ENCODE peak calls at places on chromosomes 3 and 15, in six cellular contexts. I is esophagus squamous epithelium, Q is heart left ventricle, Y is body of pancreas, W is ovary, T is uterus. A is an unnamed sample. For H3K4me1 and H3K36me3, the result is how much of the 10 kb centered on the place peaks cover.

GRCh38 chr3:157046520-157046919 is 113.4 kb downstream of the CCNL1 start:
- DNase-seq in Y (no peak), T (no peak), I (no peak), Q (no peak), W (no peak), A (no peak)

GRCh38 chr15:85603703-85604102 is 191.0 kb downstream of the KLHL25 start:
- DNase-seq in W (no peak), Y (no peak), Q (no peak), I (no peak), T (no peak), A (no peak)

GRCh38 chr15:76328962-76329361 is 7.6 kb upstream of the ISL2 start:
- DNase-seq in Q (no peak), Y (no peak), I (no peak), W (no peak), T (no peak), A (no peak)

GRCh38 chr3:82376883-82377282 is 615.4 kb upstream of the GBE1 start:
- DNase-seq in I (no peak), Q (no peak), W (no peak), T (no peak), Y (no peak), A (no peak)

GRCh38 chr3:152399374-152399773 is 130.6 kb downstream of the MBNL1 start:
- DNase-seq in W (no peak), Q (no peak), I (no peak), T (no peak), Y (no peak), A (no peak)

GRCh38 chr3:58333206-58334012 is 717 bp downstream of the PXK start:
- DNase-seq in Q (peak), W (no peak), I (no peak), T (peak), Y (peak), A (peak)

GRCh38 chr3:84717894-84718293 is 240.9 kb upstream of the CADM2 start:
- DNase-seq in W (no peak), Y (no peak), I (no peak), T (no peak), Q (no peak), A (no peak)

GRCh38 chr15:39084683-39085530 is 496.0 kb upstream of the THBS1 start:
- DNase-seq in I (no peak), Q (peak), Y (peak), T (peak), W (peak), A (no peak)

GRCh38 chr3:8741581-8742355 is 8.2 kb downstream of the CAV3 start:
- DNase-seq in T (no peak), W (peak), I (no peak), Q (peak), Y (no peak), A (no peak)

GRCh38 chr15:64282701-64283100 is 73.3 kb downstream of the CSNK1G1 start:
- DNase-seq in Q (no peak), W (no peak), Y (no peak), I (no peak), T (no peak), A (no peak)

GRCh38 chr3:44198265-44198956 is 43.3 kb upstream of the TOPAZ1 start:
- DNase-seq in Q (peak), I (peak), T (peak), Y (peak), W (peak), A (peak)

GRCh38 chr15:65819563-65819960 is 27.5 kb upstream of the DENND4A start:
- DNase-seq in W (no peak), I (no peak), Y (no peak), T (no peak), Q (no peak), A (no peak)

GRCh38 chr15:26711445-26711844 is 61.4 kb downstream of the GABRB3 start:
- DNase-seq in T (no peak), Y (no peak), W (no peak), Q (no peak), I (no peak), A (no peak)

GRCh38 chr3:49689046-49689886 is at the start of the genes MST1 and RNF123:
- DNase-seq in I (no peak), T (peak), Q (peak), W (peak), Y (peak), A (peak)

GRCh38 chr3:183896184-183896583 is 11.5 kb upstream of the PARL start:
- DNase-seq in W (no peak), Q (no peak), Y (no peak), I (no peak), T (no peak), A (no peak)

GRCh38 chr15:31801152-31801551 is 229.2 kb upstream of the CHRNA7 start:
- DNase-seq in T (no peak), I (no peak), Y (peak), W (no peak), Q (peak), A (no peak)

GRCh38 chr15:99143655-99144610 is 39.1 kb downstream of the SYNM start:
- DNase-seq in W (no peak), Y (peak), T (peak), I (no peak), Q (peak), A (no peak)

DNA sequence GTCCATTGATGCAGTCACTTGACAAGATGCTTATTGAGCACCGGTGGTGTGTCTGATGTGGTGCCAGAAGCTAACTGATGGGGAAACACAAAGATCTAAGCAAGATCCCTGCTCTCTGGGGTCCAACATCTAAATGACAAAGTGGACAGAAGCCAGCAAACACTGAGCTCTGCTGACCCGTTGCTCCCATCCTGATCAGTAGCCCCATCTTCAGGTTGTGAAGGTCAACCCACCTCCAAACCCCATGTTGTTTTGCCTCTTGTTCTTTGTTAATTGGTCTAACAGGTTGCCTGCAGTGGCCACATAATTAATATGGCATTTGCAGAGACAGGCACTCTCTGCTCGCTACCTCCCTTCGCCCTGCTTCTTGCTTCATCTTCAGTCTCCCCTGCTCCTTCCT is 21.5 kb upstream of the GLCE start:
- DNase-seq in Q (no peak), I (no peak), T (no peak), W (no peak), Y (no peak), A (no peak)
- H3K4me1 ChIP-seq in Q (under half), I (under half), T (under half), W (under half), Y (under half), A (under half)

GRCh38 chr3:129625071-129625874 is 18.8 kb upstream of the PLXND1 start:
- DNase-seq in Q (no peak), W (no peak), I (no peak), T (peak), Y (no peak), A (no peak)

GRCh38 chr3:129629011-129629410 is 22.5 kb upstream of the PLXND1 start:
- DNase-seq in Q (no peak), I (no peak), T (no peak), W (no peak), Y (no peak), A (no peak)

GRCh38 chr3:129628169-129628522 is 21.7 kb upstream of the PLXND1 start:
- DNase-seq in Q (no peak), Y (no peak), T (peak), I (no peak), W (no peak), A (no peak)

GRCh38 chr3:129627350-129628168 is 21.1 kb upstream of the PLXND1 start:
- DNase-seq in T (peak), W (peak), Q (peak), Y (peak), I (peak), A (peak)

DNA sequence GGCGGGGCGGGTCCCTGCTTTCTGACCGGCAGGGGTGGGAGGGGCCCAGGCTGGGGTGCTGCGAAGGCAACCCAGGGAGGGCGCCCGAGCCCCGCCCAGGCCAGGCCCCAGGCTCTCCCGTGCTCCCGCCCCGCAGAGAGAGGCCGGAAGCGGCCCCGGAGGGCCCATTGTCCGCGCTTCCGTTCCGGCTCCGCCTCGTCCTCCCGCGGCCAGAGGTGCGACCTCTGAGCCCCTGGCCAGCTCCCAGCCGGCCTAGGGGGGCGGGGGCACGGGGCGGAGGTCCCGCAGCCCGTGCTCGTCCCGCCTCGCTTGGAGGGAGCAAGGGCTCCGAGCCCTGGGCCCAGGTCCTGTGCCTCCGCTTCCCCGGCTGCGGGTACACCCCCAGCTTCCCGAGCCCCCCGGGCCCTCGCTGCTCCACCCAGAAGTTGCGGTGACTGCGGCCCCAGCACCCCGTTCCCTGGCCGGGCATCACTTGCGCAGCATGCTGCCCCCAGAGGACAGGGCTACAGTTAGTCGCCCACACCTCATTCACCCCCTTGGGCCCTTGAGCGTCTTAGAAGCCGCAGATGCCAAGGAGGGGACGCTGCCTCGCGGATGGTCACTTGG is 20.4 kb upstream of the PLXND1 start:
- DNase-seq in Y (peak), W (peak), T (peak), I (peak), Q (peak), A (peak)
- TF ChIP-seq POLR2A in Y (peak), W (peak), T (peak), I (peak), Q (peak), A (peak)

DNA sequence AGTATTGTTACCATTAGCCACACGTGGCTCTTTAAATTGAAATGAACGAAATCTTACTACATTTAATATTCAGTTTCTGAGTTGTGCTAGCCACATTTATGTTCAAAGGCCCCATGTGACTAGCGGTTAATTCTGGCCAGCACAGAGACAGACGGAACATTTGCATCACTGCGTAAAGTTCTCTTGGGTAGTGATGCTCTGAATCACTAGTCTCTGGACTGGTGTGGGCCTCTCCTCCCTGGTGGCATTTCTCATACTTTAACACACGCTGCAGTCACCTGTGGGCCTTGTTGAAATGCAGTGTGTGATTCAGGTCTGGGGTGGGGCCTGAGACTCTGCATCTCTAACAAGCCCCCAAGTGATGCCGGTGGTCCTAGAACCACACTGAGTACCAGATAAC is 624.0 kb downstream of the FOXP1 start:
- DNase-seq in Y (no peak), Q (no peak), T (no peak), W (no peak), I (no peak), A (no peak)
- H3K36me3 ChIP-seq in Y (under half), Q (half or more), T (under half), W (under half), I (under half), A (half or more)

DNA sequence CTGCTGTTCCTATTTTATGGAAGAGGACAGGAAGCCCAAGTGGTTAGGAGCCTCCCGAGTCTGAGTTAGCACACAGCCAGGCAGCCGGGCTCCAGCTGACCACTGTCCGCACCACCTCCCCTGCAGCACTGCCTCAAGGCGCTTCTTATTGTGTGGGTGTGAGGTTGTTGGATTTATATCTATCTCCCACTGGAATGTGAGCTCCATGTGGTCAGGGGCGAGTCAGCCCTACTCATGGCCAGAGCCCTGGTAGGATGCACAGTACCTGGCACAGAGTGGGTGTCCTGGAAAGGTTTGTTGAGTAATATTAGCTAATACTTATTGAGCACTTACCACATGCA is 9.7 kb upstream of the FBLN2 start:
- DNase-seq in W (no peak), I (no peak), T (no peak), Y (no peak), Q (no peak), A (no peak)
- H3K4me1 ChIP-seq in W (under half), I (under half), T (under half), Y (under half), Q (under half), A (under half)

DNA sequence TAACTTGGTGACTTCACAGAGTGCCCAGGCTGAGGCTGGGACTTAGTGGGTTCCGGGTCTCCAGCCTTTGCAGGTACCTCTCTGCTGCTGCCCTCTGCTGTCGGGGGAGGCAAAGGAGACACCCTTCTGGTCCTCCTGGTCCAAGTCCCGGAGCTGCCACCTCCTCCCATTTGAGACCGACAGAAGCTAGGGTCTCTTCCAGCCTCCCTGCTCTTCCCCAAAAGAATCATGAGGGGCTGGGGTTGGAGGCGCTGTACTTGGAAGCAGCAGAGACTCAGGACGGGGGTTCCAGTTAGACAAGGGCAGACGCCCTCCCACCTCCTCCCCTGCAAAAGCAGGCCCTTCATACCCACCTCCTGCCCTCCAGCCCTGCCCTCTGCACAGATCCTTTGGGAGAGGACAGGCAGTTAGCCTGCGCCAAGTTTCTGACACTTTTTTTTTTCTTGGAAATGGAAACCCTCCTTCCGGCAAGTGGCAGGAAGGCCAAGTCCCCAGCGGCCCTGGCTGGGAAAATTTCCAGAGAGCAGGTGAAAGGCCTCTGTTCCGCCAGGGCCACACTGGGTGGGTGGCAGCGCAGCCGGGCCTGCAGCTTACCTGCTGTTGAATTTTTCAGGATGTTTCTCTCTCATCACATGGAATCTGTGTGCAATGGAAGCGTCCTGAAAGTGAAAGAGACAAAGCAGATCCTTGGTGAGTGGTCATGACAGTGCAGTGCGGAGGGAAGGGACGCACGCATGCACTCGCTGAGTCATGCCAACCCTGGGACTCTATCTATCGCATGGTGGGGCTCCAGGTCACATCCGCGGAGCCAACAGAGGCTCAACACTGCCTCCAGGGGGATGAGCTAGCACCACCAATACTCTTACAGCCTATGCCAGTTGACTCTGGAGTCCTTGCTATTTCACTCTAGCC is 119.9 kb downstream of the DGKG start:
- DNase-seq in T (peak), I (no peak), Y (peak), W (no peak), Q (peak), A (peak)
- TF ChIP-seq POLR2A in T (no peak), I (no peak), Y (no peak), W (no peak), Q (no peak), A (no peak)

DNA sequence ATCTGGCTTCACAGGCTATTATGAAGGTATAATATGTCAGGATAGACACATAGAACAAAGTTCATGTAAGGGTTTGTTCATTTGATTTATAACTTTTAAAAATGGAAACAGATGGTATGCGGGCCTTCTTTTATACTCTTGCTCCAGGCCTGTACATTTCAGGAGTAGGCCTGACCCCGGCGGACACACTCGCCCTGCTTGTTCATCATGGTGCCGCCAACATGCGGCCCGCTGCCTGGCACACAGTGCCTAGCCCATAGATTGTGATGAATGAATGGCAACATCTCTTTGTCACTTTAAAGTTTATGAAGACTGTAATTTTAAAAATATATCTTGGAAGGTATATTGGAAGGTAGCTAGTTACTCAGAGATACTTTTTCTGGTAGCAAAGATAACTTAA is 92.1 kb upstream of the BLM start:
- DNase-seq in T (no peak), Y (no peak), I (no peak), Q (no peak), W (no peak), A (peak)
- H3K36me3 ChIP-seq in T (under half), Y (under half), I (under half), Q (half or more), W (under half), A (under half)

GRCh38 chr3:52771702-52772101 is 962 bp upstream of the NEK4 start:
- DNase-seq in W (no peak), I (no peak), Y (no peak), T (no peak), Q (no peak), A (no peak)
- H3K4me1 ChIP-seq in W (under half), I (under half), Y (under half), T (under half), Q (under half), A (under half)

GRCh38 chr3:52777959-52778805 is 783 bp downstream of the ITIH1 start:
- DNase-seq in W (no peak), Y (no peak), T (no peak), Q (no peak), I (no peak), A (no peak)
- TF ChIP-seq POLR2A in W (no peak), Y (no peak), T (no peak), Q (no peak), I (no peak), A (no peak)

A was measured in Peyer's patch.